ENCODE peak calls at places on chromosomes 6 and 20, in nine cellular contexts. T is thoracic aorta, I is choroid plexus epithelial cell, E is astrocyte of the cerebellum, D is endothelial cell of umbilical vein, C is ovary, W is neural crest cell, X is activated B cell treated with CpG ODN at 0.5 μM for 24 hours, B is psoas muscle. N is an unnamed sample.

GRCh38 chr6:136823128-136823660 is 802 bp downstream of the PEX7 start:
- DNase-seq in B (no peak), I (no peak), D (no peak), T (no peak), C (peak), W (peak), X (no peak), E (no peak), N (no peak)

GRCh38 chr6:99026135-99026534 is 78.4 kb upstream of the FBXL4 start:
- DNase-seq in I (no peak), X (no peak), E (no peak), C (no peak), D (no peak), W (no peak), B (no peak), T (no peak), N (no peak)

GRCh38 chr6:118893095-118893881 is 664 bp upstream of the ASF1A start:
- DNase-seq in D (peak), B (no peak), W (no peak), X (no peak), C (peak), E (no peak), I (peak), T (no peak), N (peak)

GRCh38 chr20:43987531-43987930 is 72.9 kb downstream of the TOX2 start:
- DNase-seq in D (no peak), C (no peak), I (no peak), E (peak), T (no peak), B (no peak), W (no peak), X (no peak), N (no peak)

GRCh38 chr20:51272392-51272791 is 249.5 kb upstream of the KCNG1 start:
- DNase-seq in C (no peak), B (no peak), X (no peak), W (no peak), I (peak), T (no peak), E (peak), D (no peak), N (peak)

GRCh38 chr6:79084693-79085092 is 6.6 kb upstream of the PHIP start:
- DNase-seq in E (no peak), C (no peak), D (no peak), I (peak), T (no peak), X (no peak), W (no peak), B (no peak), N (no peak)

GRCh38 chr6:75751443-75751842 is 2.4 kb downstream of the MYO6 start:
- DNase-seq in D (peak), T (no peak), X (no peak), B (no peak), W (no peak), I (peak), C (no peak), E (peak), N (peak)

GRCh38 chr6:107853226-107853625 is 29.1 kb upstream of the SCML4 start:
- DNase-seq in E (no peak), B (no peak), X (no peak), T (no peak), W (no peak), C (no peak), D (no peak), I (no peak), N (no peak)

GRCh38 chr6:11296449-11297375 is 64.2 kb upstream of the NEDD9 start:
- DNase-seq in B (no peak), D (no peak), T (no peak), E (no peak), W (no peak), X (no peak), I (no peak), C (no peak), N (no peak)

GRCh38 chr20:38997622-38998021 is 35.5 kb downstream of the DHX35 start:
- DNase-seq in E (no peak), C (no peak), T (no peak), B (no peak), X (no peak), W (no peak), D (no peak), I (no peak), N (no peak)

GRCh38 chr6:30520480-30520992 is 31.2 kb downstream of the HLA-E start:
- DNase-seq in X (no peak), E (no peak), D (no peak), B (no peak), T (no peak), C (no peak), I (no peak), W (no peak), N (no peak)

GRCh38 chr6:128400875-128401274 is 119.5 kb downstream of the PTPRK start:
- DNase-seq in T (no peak), B (no peak), E (no peak), C (no peak), D (no peak), X (no peak), I (no peak), W (no peak), N (no peak)
- TF ChIP-seq CTCF in T (no peak), B (no peak), E (no peak), C (no peak), D (no peak), X (no peak), I (no peak), W (no peak), N (no peak)

DNA sequence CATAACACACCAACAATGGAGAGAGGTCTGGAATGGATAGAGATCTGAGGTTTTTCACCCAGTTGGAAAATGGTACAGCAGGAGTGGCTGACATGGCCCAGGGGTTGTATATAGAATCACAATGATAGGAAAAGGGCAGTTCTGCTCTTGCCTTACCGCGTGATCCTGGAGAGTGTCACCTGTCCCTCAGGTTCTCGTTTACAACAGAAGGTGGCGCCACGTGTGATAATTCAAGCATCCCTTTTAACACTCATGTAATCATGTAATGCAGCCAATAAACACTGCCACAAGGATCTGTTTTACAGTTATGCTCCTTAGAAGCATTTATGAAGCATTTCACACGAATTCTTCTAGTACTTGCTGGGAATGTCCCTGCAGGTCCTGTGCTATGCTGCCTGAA is 12.9 kb upstream of the WFDC2 start:
- DNase-seq in D (peak), T (no peak), B (no peak), I (peak), X (no peak), W (peak), E (no peak), C (no peak), N (no peak)
- TF ChIP-seq CTCF in D (peak), T (no peak), B (peak), I (peak), X (no peak), W (peak), E (no peak), C (no peak), N (peak)

GRCh38 chr20:41889871-41890224 is 271.7 kb upstream of the CHD6 start:
- DNase-seq in I (no peak), X (no peak), C (no peak), W (no peak), E (no peak), B (no peak), D (no peak), T (no peak), N (no peak)

GRCh38 chr20:41892031-41892430 is 273.9 kb upstream of the CHD6 start:
- DNase-seq in W (no peak), B (no peak), I (no peak), T (no peak), E (no peak), X (no peak), D (no peak), C (no peak), N (no peak)

GRCh38 chr20:41887500-41887899 is 269.3 kb upstream of the CHD6 start:
- DNase-seq in D (no peak), W (no peak), E (no peak), I (no peak), T (no peak), X (no peak), C (no peak), B (no peak), N (no peak)

GRCh38 chr20:41888434-41888833 is 270.3 kb upstream of the CHD6 start:
- DNase-seq in D (no peak), C (no peak), T (no peak), X (no peak), W (no peak), B (no peak), I (no peak), E (no peak), N (no peak)

GRCh38 chr20:41889125-41889870 is 271.1 kb upstream of the CHD6 start:
- DNase-seq in C (no peak), D (no peak), X (no peak), W (no peak), B (no peak), E (no peak), I (no peak), T (no peak), N (no peak)
- TF ChIP-seq CTCF in C (no peak), D (no peak), X (no peak), W (peak), B (no peak), E (no peak), I (no peak), T (no peak), N (no peak)

GRCh38 chr20:36493013-36493800 is 48.1 kb upstream of the MYL9 start:
- DNase-seq in X (no peak), D (peak), B (no peak), W (no peak), C (no peak), T (no peak), E (no peak), I (no peak), N (no peak)
- TF ChIP-seq CTCF in X (no peak), D (peak), B (peak), W (peak), C (no peak), T (peak), E (peak), I (peak), N (peak)

DNA sequence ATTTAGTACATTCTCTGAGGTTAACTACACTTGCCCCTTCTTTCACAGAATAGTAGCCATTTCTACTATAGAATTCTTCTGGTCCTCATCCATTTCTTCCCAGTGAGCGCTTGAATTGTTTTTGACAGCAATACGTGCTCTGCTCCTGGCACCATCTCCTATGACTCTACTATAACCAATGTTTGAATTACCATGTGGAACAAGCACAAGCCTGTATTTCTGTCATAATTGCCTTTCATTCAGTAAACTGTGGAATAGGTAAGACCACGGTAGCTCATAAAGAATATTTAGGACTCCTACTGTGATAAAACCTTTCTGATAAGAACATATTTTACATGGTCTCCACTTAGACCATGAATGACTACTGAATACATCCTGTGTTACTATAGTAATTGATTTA is 435.4 kb upstream of the NRSN1 start:
- DNase-seq in T (no peak), E (no peak), B (no peak), C (no peak), D (no peak), W (no peak), X (no peak), I (no peak), N (no peak)
- TF ChIP-seq CTCF in T (no peak), E (no peak), B (no peak), C (no peak), D (no peak), W (no peak), X (no peak), I (no peak), N (no peak)

DNA sequence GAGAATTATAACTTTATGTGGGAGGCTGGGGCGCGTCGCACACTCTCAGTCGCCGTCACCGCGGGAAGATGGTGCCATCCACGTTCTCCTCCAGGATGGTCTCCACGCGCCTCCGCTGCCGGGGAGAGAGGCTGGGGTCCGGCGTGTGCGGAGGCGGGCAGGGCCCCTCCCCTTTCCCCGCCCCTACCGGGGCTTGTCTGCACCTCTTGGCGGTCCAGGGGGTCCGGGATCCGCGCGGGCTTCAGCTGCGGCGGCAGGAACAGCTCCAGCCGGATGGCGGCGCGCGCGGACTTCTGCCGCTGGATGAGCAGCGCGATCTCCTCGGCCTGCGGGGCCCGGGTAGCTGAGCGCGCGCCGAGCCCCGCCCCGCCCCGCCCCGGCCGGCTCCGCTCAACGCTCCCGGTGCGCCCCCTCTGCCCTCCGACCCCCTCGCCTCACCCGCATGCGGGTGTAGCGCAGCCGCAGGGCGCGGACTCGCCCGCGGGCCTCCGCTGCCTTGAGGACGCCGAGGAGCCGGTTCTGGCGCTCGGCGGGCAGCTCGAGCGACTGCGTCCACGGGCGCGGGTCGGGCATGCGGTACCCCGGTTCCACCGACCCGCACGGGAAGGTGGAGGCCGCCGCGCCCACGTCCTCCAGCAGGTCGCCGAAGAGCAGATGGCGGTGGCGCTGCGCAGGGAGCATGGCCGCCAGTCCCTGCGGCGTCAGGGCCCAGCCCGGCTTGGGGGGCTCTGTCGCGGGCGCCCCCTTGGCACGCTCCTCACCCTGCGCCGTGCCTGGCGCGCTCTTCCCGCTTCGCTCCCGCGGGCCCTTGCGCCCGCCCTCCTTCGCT is 604 bp downstream of the LKAAEAR1 start:
- DNase-seq in I (peak), W (peak), C (peak), T (no peak), X (peak), B (peak), E (no peak), D (peak), N (no peak)
- TF ChIP-seq CTCF in I (peak), W (peak), C (peak), T (peak), X (no peak), B (peak), E (peak), D (peak), N (peak)

GRCh38 chr6:26569433-26569764 is 27.4 kb upstream of the ABT1 start:
- DNase-seq in C (no peak), D (no peak), X (no peak), B (no peak), W (no peak), I (no peak), T (no peak), E (no peak), N (no peak)

GRCh38 chr6:26563488-26563887 is 25.3 kb downstream of the HMGN4 start:
- DNase-seq in C (no peak), I (no peak), W (no peak), X (no peak), E (no peak), T (no peak), D (no peak), B (no peak), N (no peak)

GRCh38 chr6:26570027-26570809 is 26.5 kb upstream of the ABT1 start:
- DNase-seq in X (no peak), B (no peak), E (no peak), D (no peak), W (no peak), T (no peak), C (no peak), I (no peak), N (no peak)

GRCh38 chr6:26571592-26572296 is 25.0 kb upstream of the ABT1 start:
- DNase-seq in T (no peak), C (peak), B (no peak), W (peak), I (peak), X (no peak), D (peak), E (peak), N (peak)

GRCh38 chr6:26568601-26569432 is 27.9 kb upstream of the ABT1 start:
- DNase-seq in W (peak), C (peak), E (peak), B (peak), X (peak), D (peak), I (peak), T (peak), N (peak)
- TF ChIP-seq CTCF in W (peak), C (no peak), E (peak), B (no peak), X (no peak), D (peak), I (peak), T (no peak), N (peak)